ENCODE peak calls at places on chromosomes 2 and 18, in eight cellular contexts. S is left ventricle myocardium inferior, Z is WERI-Rb-1, J is tibial artery, D is kidney, G is GM23338, I is ovary, Q is SK-N-SH. V is an unnamed sample.

GRCh38 chr2:15643209-15643500 is 51.5 kb downstream of the DDX1 start:
- DNase-seq in S (no peak), Z (no peak), J (no peak), D (no peak), G (no peak), I (no peak), Q (no peak), V (no peak)

GRCh38 chr2:7724336-7724735 is 807.1 kb downstream of the RNF144A start:
- DNase-seq in S (no peak), Z (peak; percentile 71), J (no peak), D (no peak), G (no peak), I (no peak), Q (no peak), V (no peak)

GRCh38 chr2:40957508-40957907 is 505.6 kb upstream of the SLC8A1 start:
- DNase-seq in S (peak; percentile 10), Z (no peak), J (no peak), D (no peak), G (no peak), I (no peak), Q (no peak), V (no peak)

GRCh38 chr2:7083580-7084509 is 166.6 kb downstream of the RNF144A start:
- DNase-seq in S (no peak), Z (peak; percentile 53), J (no peak), D (no peak), G (peak; percentile 81), I (no peak), Q (no peak), V (no peak)

GRCh38 chr2:149375801-149376349 is 45.5 kb downstream of the LYPD6 start:
- DNase-seq in S (no peak), Z (no peak), J (no peak), D (no peak), G (no peak), I (no peak), Q (peak; percentile 41), V (no peak)

GRCh38 chr2:179981085-179981484 is 26.0 kb downstream of the CWC22 start:
- DNase-seq in S (no peak), Z (no peak), J (no peak), D (no peak), G (no peak), I (no peak), Q (no peak), V (no peak)

GRCh38 chr18:13216732-13217465 is 1.7 kb upstream of the LDLRAD4 start:
- DNase-seq in S (peak; percentile 59), Z (peak; percentile 60), J (peak; percentile 79), D (no peak), G (peak; percentile 61), I (no peak), Q (peak; percentile 86), V (no peak)

GRCh38 chr2:127607399-127607908 is 38.5 kb upstream of the GPR17 start:
- DNase-seq in S (no peak), Z (peak; percentile 3), J (no peak), D (peak; percentile 45), G (no peak), I (no peak), Q (no peak), V (no peak)

GRCh38 chr2:208556954-208557601 is 150.5 kb downstream of the PTH2R start:
- DNase-seq in S (no peak), Z (no peak), J (no peak), D (no peak), G (no peak), I (no peak), Q (peak; percentile 64), V (no peak)

GRCh38 chr2:180336550-180336949 is 329.5 kb upstream of the CWC22 start:
- DNase-seq in S (no peak), Z (no peak), J (no peak), D (no peak), G (no peak), I (no peak), Q (no peak), V (no peak)

GRCh38 chr18:44130365-44130942 is 550.2 kb upstream of the SETBP1 start:
- DNase-seq in S (no peak), Z (peak; percentile 17), J (no peak), D (no peak), G (peak; percentile 81), I (no peak), Q (peak; percentile 59), V (no peak)

GRCh38 chr2:167844714-167845530 is 402.5 kb downstream of the STK39 start:
- DNase-seq in S (no peak), Z (peak; percentile 99), J (no peak), D (no peak), G (peak; percentile 63), I (no peak), Q (no peak), V (no peak)

GRCh38 chr2:16869711-16870110 is 204.1 kb upstream of the CYRIA start:
- DNase-seq in S (no peak), Z (no peak), J (no peak), D (no peak), G (no peak), I (no peak), Q (no peak), V (no peak)

GRCh38 chr2:131966256-131966655 is 195.5 kb downstream of the ANKRD30BL start:
- DNase-seq in S (no peak), Z (no peak), J (no peak), D (peak; percentile 67), G (no peak), I (no peak), Q (no peak), V (no peak)

GRCh38 chr2:39696838-39697237 is 31.1 kb downstream of the TMEM178A start:
- DNase-seq in S (no peak), Z (no peak), J (no peak), D (no peak), G (no peak), I (no peak), Q (peak; percentile 28), V (peak; percentile 20)

GRCh38 chr18:48222118-48222517 is 187.1 kb downstream of the ZBTB7C start:
- DNase-seq in S (peak; percentile 40), Z (no peak), J (no peak), D (no peak), G (no peak), I (peak; percentile 58), Q (peak; percentile 40), V (no peak)

GRCh38 chr2:38376346-38376682 is 759 bp downstream of the ATL2 start:
- DNase-seq in S (no peak), Z (peak; percentile 73), J (peak; percentile 71), D (no peak), G (no peak), I (no peak), Q (no peak), V (no peak)

GRCh38 chr2:118003396-118003824 is 10.5 kb downstream of the CCDC93 start:
- DNase-seq in S (no peak), Z (peak; percentile 46), J (no peak), D (no peak), G (peak; percentile 87), I (peak; percentile 22), Q (peak; percentile 69), V (peak; percentile 32)

GRCh38 chr2:203579131-203579643 is 44.1 kb upstream of the RAPH1 start:
- DNase-seq in S (no peak), Z (no peak), J (no peak), D (no peak), G (peak; percentile 41), I (no peak), Q (no peak), V (no peak)

GRCh38 chr2:197165020-197165419 is 145.6 kb downstream of the ANKRD44 start:
- DNase-seq in S (no peak), Z (no peak), J (no peak), D (no peak), G (no peak), I (no peak), Q (no peak), V (no peak)

GRCh38 chr2:218662827-218663226 is 3.3 kb downstream of the BCS1L start:
- DNase-seq in S (no peak), Z (no peak), J (no peak), D (no peak), G (no peak), I (no peak), Q (no peak), V (no peak)

GRCh38 chr2:218662377-218662776 is 2.9 kb downstream of the BCS1L start:
- DNase-seq in S (no peak), Z (no peak), J (no peak), D (no peak), G (no peak), I (no peak), Q (no peak), V (no peak)

GRCh38 chr2:218659988-218660358 is 490 bp downstream of the BCS1L start:
- DNase-seq in S (no peak), Z (no peak), J (no peak), D (no peak), G (no peak), I (no peak), Q (no peak), V (no peak)

GRCh38 chr2:218658671-218659257 is 659 bp downstream of the ZNF142 start:
- DNase-seq in S (no peak), Z (peak; percentile 75), J (no peak), D (no peak), G (peak; percentile 90), I (no peak), Q (peak; percentile 63), V (no peak)

GRCh38 chr2:218659258-218659987 is at the start of the genes BCS1L and ZNF142:
- DNase-seq in S (peak; percentile 93), Z (peak; percentile 96), J (peak; percentile 94), D (peak; percentile 96), G (peak; percentile 97), I (peak; percentile 83), Q (peak; percentile 96), V (peak; percentile 45)
- H3K36me3 ChIP-seq in S (peaks cover 56% of the 10 kb centered on the region), Z (peaks cover 77% of the 10 kb centered on the region), J (peaks cover 55% of the 10 kb centered on the region), D (peaks cover 41% of the 10 kb centered on the region), G (peaks cover 22% of the 10 kb centered on the region), I (no peaks in the 10 kb centered on the region), Q (peaks cover 40% of the 10 kb centered on the region), V (peaks cover 25% of the 10 kb centered on the region)

DNA sequence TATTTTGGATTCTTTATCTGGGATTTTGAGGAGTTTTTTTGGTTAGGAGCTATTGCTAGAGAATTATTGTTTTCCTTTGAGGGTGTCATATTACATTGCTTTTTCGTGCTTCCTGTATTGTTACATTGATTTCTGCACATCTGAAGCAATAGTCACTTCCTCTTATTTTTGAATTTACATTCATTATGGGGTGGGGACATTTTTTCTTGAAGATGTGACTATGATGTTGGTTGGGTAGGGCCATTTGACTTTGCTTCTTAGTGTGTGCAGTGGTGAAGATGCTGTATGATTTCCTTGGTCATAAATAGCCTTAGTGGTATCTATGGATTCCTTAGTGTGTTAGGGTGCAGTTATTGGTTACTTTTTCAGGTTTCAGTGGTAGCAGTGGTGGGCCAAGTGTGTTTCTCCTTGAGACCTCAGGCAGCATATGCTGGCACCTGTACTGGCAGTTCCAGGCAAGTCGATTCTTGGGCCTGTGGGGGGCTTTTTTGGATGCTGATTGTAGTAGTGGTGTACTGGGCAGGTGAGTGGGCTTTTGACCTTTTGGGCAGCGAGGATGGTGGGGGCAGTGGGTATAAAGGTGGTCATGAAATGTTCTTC is 61.8 kb downstream of the ARHGAP25 start:
- DNase-seq in S (no peak), Z (no peak), J (no peak), D (no peak), G (no peak), I (no peak), Q (no peak), V (no peak)
- H3K4me3 ChIP-seq in S (no peak overlapping the region), Z (no peak overlapping the region), J (no peak overlapping the region), D (no peak overlapping the region), G (no peak overlapping the region), I (no peak overlapping the region), Q (no peak overlapping the region), V (no peak overlapping the region)

GRCh38 chr2:5691659-5692529 is at the start of gene SOX11:
- DNase-seq in S (peak; percentile 54), Z (peak; percentile 99), J (no peak), D (peak; percentile 72), G (peak; percentile 97), I (no peak), Q (peak; percentile 99), V (peak; percentile 49)
- TF ChIP-seq CTCF in S (peak; percentile 40), Z (peak; percentile 66), J (no peak), D (no peak), G (no peak), I (no peak), Q (peak; percentile 51), V (no peak)

GRCh38 chr2:233489666-233490065 is 76.9 kb downstream of the USP40 start:
- DNase-seq in S (no peak), Z (no peak), J (no peak), D (no peak), G (no peak), I (no peak), Q (no peak), V (no peak)
- H3K36me3 ChIP-seq in S (peaks cover 83% of the 10 kb centered on the region), Z (peaks cover 9% of the 10 kb centered on the region), J (peaks cover 38% of the 10 kb centered on the region), D (peaks cover 45% of the 10 kb centered on the region), G (no peaks in the 10 kb centered on the region), I (no peaks in the 10 kb centered on the region), Q (peaks cover 33% of the 10 kb centered on the region), V (peaks cover 3% of the 10 kb centered on the region)